ENCODE peak calls at places on chromosome 14, in four cellular contexts. B is heart left ventricle, D is HTR-8/SVneo, C is left kidney. P is an unnamed sample.
A peak's percentile ranks its signal among the peaks of the same experiment; 100 is the strongest.

GRCh38 chr14:68682166-68683103 is 110.4 kb downstream of the ZFP36L1 start:
- DNase-seq in B (peak; percentile 81), D (peak; percentile 99), C (peak; percentile 87), P (peak; percentile 80)

GRCh38 chr14:30225171-30225570 is 297.5 kb upstream of the PRKD1 start:
- DNase-seq in C (no peak), D (no peak), B (no peak), P (no peak)

GRCh38 chr14:53683229-53683628 is 273.4 kb downstream of the BMP4 start:
- DNase-seq in D (no peak), B (no peak), C (peak; percentile 7), P (no peak)

GRCh38 chr14:20278414-20278813 is 27.3 kb downstream of the TTC5 start:
- DNase-seq in C (no peak), B (no peak), D (no peak), P (no peak)

GRCh38 chr14:22847661-22848341 is 11.4 kb downstream of the MMP14 start:
- DNase-seq in B (no peak), D (no peak), C (peak; percentile 45), P (no peak)

GRCh38 chr14:51395361-51395849 is 155.4 kb downstream of the TMX1 start:
- DNase-seq in B (peak; percentile 36), C (peak; percentile 26), D (peak; percentile 65), P (peak; percentile 42)

GRCh38 chr14:68476212-68476964 is 316.5 kb downstream of the ZFP36L1 start:
- DNase-seq in D (no peak), B (peak; percentile 50), C (peak; percentile 50), P (peak; percentile 51)

GRCh38 chr14:99752486-99753121 is 40.6 kb upstream of the EML1 start:
- DNase-seq in D (peak; percentile 70), B (no peak), C (peak; percentile 85), P (no peak)

GRCh38 chr14:104656014-104656714 is 33.3 kb upstream of the INF2 start:
- DNase-seq in B (no peak), D (no peak), C (no peak), P (no peak)

GRCh38 chr14:102772781-102773570 is 4.3 kb upstream of the TRAF3 start:
- DNase-seq in D (peak; percentile 62), B (no peak), C (peak; percentile 66), P (no peak)

GRCh38 chr14:24332094-24332983 is 2.5 kb downstream of the ADCY4 start:
- DNase-seq in B (peak; percentile 70), C (peak; percentile 93), D (peak; percentile 51), P (peak; percentile 43)

P was measured in heart right ventricle.